ENCODE peak calls at places on chromosomes 5 and 9, in ten cellular contexts. One of them, this sample, is unnamed. For H3K27me3, the result is how much of the 10 kb centered on the place peaks cover.

GRCh38 chr5:77232959-77233358 is 22.5 kb downstream of the PDE8B start:
- DNase-seq in colonic mucosa: no peak
- DNase-seq in MM.1S: no peak
- DNase-seq in suprapubic skin: no peak
- DNase-seq in K562: no peak
- DNase-seq in heart right ventricle: no peak
- DNase-seq in NT2/D1: no peak
- DNase-seq in A673: no peak
- DNase-seq in PC-3: peak
- DNase-seq in CD4-positive, alpha-beta memory T cell: no peak
- DNase-seq in this sample: no peak

GRCh38 chr5:75044406-75044805 is 8.0 kb downstream of the GCNT4 start:
- DNase-seq in colonic mucosa: no peak
- DNase-seq in MM.1S: no peak
- DNase-seq in suprapubic skin: no peak
- DNase-seq in K562: no peak
- DNase-seq in heart right ventricle: no peak
- DNase-seq in NT2/D1: no peak
- DNase-seq in A673: no peak
- DNase-seq in PC-3: peak
- DNase-seq in CD4-positive, alpha-beta memory T cell: no peak
- DNase-seq in this sample: no peak

GRCh38 chr5:50738864-50739263 is 72.4 kb downstream of the PARP8 start:
- DNase-seq in colonic mucosa: no peak
- DNase-seq in MM.1S: no peak
- DNase-seq in suprapubic skin: no peak
- DNase-seq in K562: no peak
- DNase-seq in heart right ventricle: no peak
- DNase-seq in NT2/D1: no peak
- DNase-seq in A673: no peak
- DNase-seq in PC-3: no peak
- DNase-seq in CD4-positive, alpha-beta memory T cell: no peak
- DNase-seq in this sample: no peak

GRCh38 chr5:134075102-134075501 is 39.4 kb upstream of the TCF7 start:
- DNase-seq in colonic mucosa: no peak
- DNase-seq in MM.1S: no peak
- DNase-seq in suprapubic skin: no peak
- DNase-seq in K562: no peak
- DNase-seq in heart right ventricle: no peak
- DNase-seq in NT2/D1: no peak
- DNase-seq in A673: no peak
- DNase-seq in PC-3: no peak
- DNase-seq in CD4-positive, alpha-beta memory T cell: no peak
- DNase-seq in this sample: no peak

GRCh38 chr5:150502106-150502505 is 5.8 kb upstream of the NDST1 start:
- DNase-seq in colonic mucosa: no peak
- DNase-seq in MM.1S: no peak
- DNase-seq in suprapubic skin: no peak
- DNase-seq in K562: no peak
- DNase-seq in heart right ventricle: no peak
- DNase-seq in NT2/D1: no peak
- DNase-seq in A673: no peak
- DNase-seq in PC-3: no peak
- DNase-seq in CD4-positive, alpha-beta memory T cell: no peak
- DNase-seq in this sample: no peak

GRCh38 chr5:72600401-72600981 is 93.3 kb upstream of the ZNF366 start:
- DNase-seq in colonic mucosa: peak
- DNase-seq in MM.1S: no peak
- DNase-seq in suprapubic skin: no peak
- DNase-seq in K562: no peak
- DNase-seq in heart right ventricle: no peak
- DNase-seq in NT2/D1: no peak
- DNase-seq in A673: no peak
- DNase-seq in PC-3: peak
- DNase-seq in CD4-positive, alpha-beta memory T cell: no peak
- DNase-seq in this sample: no peak

GRCh38 chr5:158283341-158283740 is 424.4 kb upstream of the CLINT1 start:
- DNase-seq in colonic mucosa: no peak
- DNase-seq in MM.1S: no peak
- DNase-seq in suprapubic skin: no peak
- DNase-seq in K562: no peak
- DNase-seq in heart right ventricle: no peak
- DNase-seq in NT2/D1: no peak
- DNase-seq in A673: no peak
- DNase-seq in PC-3: no peak
- DNase-seq in CD4-positive, alpha-beta memory T cell: no peak
- DNase-seq in this sample: no peak

GRCh38 chr5:64206653-64207052 is 41.0 kb downstream of the RNF180 start:
- DNase-seq in colonic mucosa: no peak
- DNase-seq in MM.1S: no peak
- DNase-seq in suprapubic skin: no peak
- DNase-seq in K562: no peak
- DNase-seq in heart right ventricle: no peak
- DNase-seq in NT2/D1: no peak
- DNase-seq in A673: no peak
- DNase-seq in PC-3: peak
- DNase-seq in CD4-positive, alpha-beta memory T cell: no peak
- DNase-seq in this sample: no peak

GRCh38 chr9:3346549-3346948 is 179.3 kb downstream of the RFX3 start:
- DNase-seq in colonic mucosa: no peak
- DNase-seq in MM.1S: no peak
- DNase-seq in suprapubic skin: no peak
- DNase-seq in K562: no peak
- DNase-seq in heart right ventricle: no peak
- DNase-seq in NT2/D1: no peak
- DNase-seq in A673: no peak
- DNase-seq in PC-3: no peak
- DNase-seq in CD4-positive, alpha-beta memory T cell: no peak
- DNase-seq in this sample: no peak

GRCh38 chr9:36698984-36699383 is 126.3 kb downstream of the MELK start:
- DNase-seq in colonic mucosa: no peak
- DNase-seq in MM.1S: no peak
- DNase-seq in suprapubic skin: no peak
- DNase-seq in K562: no peak
- DNase-seq in heart right ventricle: no peak
- DNase-seq in NT2/D1: no peak
- DNase-seq in A673: no peak
- DNase-seq in PC-3: no peak
- DNase-seq in CD4-positive, alpha-beta memory T cell: no peak
- DNase-seq in this sample: no peak
- H3K27me3 ChIP-seq in colonic mucosa: under half
- H3K27me3 ChIP-seq in MM.1S: under half
- H3K27me3 ChIP-seq in suprapubic skin: under half
- H3K27me3 ChIP-seq in K562: under half
- H3K27me3 ChIP-seq in heart right ventricle: under half
- H3K27me3 ChIP-seq in NT2/D1: under half
- H3K27me3 ChIP-seq in A673: under half
- H3K27me3 ChIP-seq in PC-3: under half
- H3K27me3 ChIP-seq in CD4-positive, alpha-beta memory T cell: under half
- H3K27me3 ChIP-seq in this sample: under half

GRCh38 chr5:172706796-172707195 is 64.2 kb downstream of the DUSP1 start:
- DNase-seq in colonic mucosa: no peak
- DNase-seq in MM.1S: no peak
- DNase-seq in suprapubic skin: no peak
- DNase-seq in K562: no peak
- DNase-seq in heart right ventricle: no peak
- DNase-seq in NT2/D1: no peak
- DNase-seq in A673: no peak
- DNase-seq in PC-3: no peak
- DNase-seq in CD4-positive, alpha-beta memory T cell: no peak
- DNase-seq in this sample: no peak

GRCh38 chr5:172710695-172711094 is 60.3 kb downstream of the DUSP1 start:
- DNase-seq in colonic mucosa: no peak
- DNase-seq in MM.1S: no peak
- DNase-seq in suprapubic skin: no peak
- DNase-seq in K562: no peak
- DNase-seq in heart right ventricle: no peak
- DNase-seq in NT2/D1: no peak
- DNase-seq in A673: no peak
- DNase-seq in PC-3: no peak
- DNase-seq in CD4-positive, alpha-beta memory T cell: peak
- DNase-seq in this sample: no peak

GRCh38 chr5:172707285-172708182 is 63.5 kb downstream of the DUSP1 start:
- DNase-seq in colonic mucosa: no peak
- DNase-seq in MM.1S: peak
- DNase-seq in suprapubic skin: no peak
- DNase-seq in K562: peak
- DNase-seq in heart right ventricle: no peak
- DNase-seq in NT2/D1: no peak
- DNase-seq in A673: peak
- DNase-seq in PC-3: peak
- DNase-seq in CD4-positive, alpha-beta memory T cell: no peak
- DNase-seq in this sample: no peak

GRCh38 chr5:172705576-172706084 is 64.6 kb downstream of the NEURL1B start:
- DNase-seq in colonic mucosa: no peak
- DNase-seq in MM.1S: no peak
- DNase-seq in suprapubic skin: no peak
- DNase-seq in K562: no peak
- DNase-seq in heart right ventricle: no peak
- DNase-seq in NT2/D1: no peak
- DNase-seq in A673: no peak
- DNase-seq in PC-3: peak
- DNase-seq in CD4-positive, alpha-beta memory T cell: no peak
- DNase-seq in this sample: no peak

DNA sequence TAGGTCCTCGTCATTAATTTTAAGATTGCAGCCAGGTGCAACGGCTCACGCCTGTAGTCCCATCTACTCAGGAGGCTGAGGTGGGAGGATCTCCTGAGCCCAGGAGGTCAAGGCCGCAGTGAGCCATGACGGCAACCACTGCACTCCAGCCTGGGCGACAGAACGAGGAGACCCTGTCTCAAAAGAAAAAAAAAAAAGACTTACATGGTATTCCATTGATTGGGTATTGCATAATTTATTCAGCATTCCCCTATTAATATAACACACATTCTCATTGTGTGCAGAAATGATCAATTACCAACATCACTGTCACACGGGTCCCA is 62.9 kb downstream of the DUSP1 start:
- DNase-seq in colonic mucosa: no peak
- DNase-seq in MM.1S: no peak
- DNase-seq in suprapubic skin: no peak
- DNase-seq in K562: no peak
- DNase-seq in heart right ventricle: no peak
- DNase-seq in NT2/D1: no peak
- DNase-seq in A673: no peak
- DNase-seq in PC-3: no peak
- DNase-seq in CD4-positive, alpha-beta memory T cell: no peak
- DNase-seq in this sample: no peak
- H3K4me3 ChIP-seq in colonic mucosa: no peak
- H3K4me3 ChIP-seq in MM.1S: no peak
- H3K4me3 ChIP-seq in suprapubic skin: no peak
- H3K4me3 ChIP-seq in K562: no peak
- H3K4me3 ChIP-seq in heart right ventricle: no peak
- H3K4me3 ChIP-seq in NT2/D1: no peak
- H3K4me3 ChIP-seq in A673: no peak
- H3K4me3 ChIP-seq in PC-3: no peak
- H3K4me3 ChIP-seq in CD4-positive, alpha-beta memory T cell: no peak
- H3K4me3 ChIP-seq in this sample: no peak

GRCh38 chr9:34575775-34576592 is 13.5 kb downstream of the CNTFR start:
- DNase-seq in colonic mucosa: peak
- DNase-seq in MM.1S: no peak
- DNase-seq in suprapubic skin: no peak
- DNase-seq in K562: no peak
- DNase-seq in heart right ventricle: no peak
- DNase-seq in NT2/D1: no peak
- DNase-seq in A673: no peak
- DNase-seq in PC-3: no peak
- DNase-seq in CD4-positive, alpha-beta memory T cell: no peak
- DNase-seq in this sample: no peak
- H3K27me3 ChIP-seq in colonic mucosa: under half
- H3K27me3 ChIP-seq in MM.1S: half or more
- H3K27me3 ChIP-seq in suprapubic skin: under half
- H3K27me3 ChIP-seq in K562: under half
- H3K27me3 ChIP-seq in heart right ventricle: under half
- H3K27me3 ChIP-seq in NT2/D1: under half
- H3K27me3 ChIP-seq in A673: under half
- H3K27me3 ChIP-seq in PC-3: under half
- H3K27me3 ChIP-seq in CD4-positive, alpha-beta memory T cell: under half
- H3K27me3 ChIP-seq in this sample: under half

GRCh38 chr9:133948571-133949485 is 43.3 kb downstream of the VAV2 start:
- DNase-seq in colonic mucosa: no peak
- DNase-seq in MM.1S: no peak
- DNase-seq in suprapubic skin: no peak
- DNase-seq in K562: no peak
- DNase-seq in heart right ventricle: no peak
- DNase-seq in NT2/D1: no peak
- DNase-seq in A673: no peak
- DNase-seq in PC-3: no peak
- DNase-seq in CD4-positive, alpha-beta memory T cell: no peak
- DNase-seq in this sample: no peak

GRCh38 chr9:133949486-133950061 is 42.5 kb downstream of the VAV2 start:
- DNase-seq in colonic mucosa: no peak
- DNase-seq in MM.1S: no peak
- DNase-seq in suprapubic skin: no peak
- DNase-seq in K562: no peak
- DNase-seq in heart right ventricle: no peak
- DNase-seq in NT2/D1: no peak
- DNase-seq in A673: no peak
- DNase-seq in PC-3: no peak
- DNase-seq in CD4-positive, alpha-beta memory T cell: no peak
- DNase-seq in this sample: no peak

GRCh38 chr9:133951265-133951664 is 40.9 kb downstream of the VAV2 start:
- DNase-seq in colonic mucosa: no peak
- DNase-seq in MM.1S: no peak
- DNase-seq in suprapubic skin: no peak
- DNase-seq in K562: no peak
- DNase-seq in heart right ventricle: no peak
- DNase-seq in NT2/D1: no peak
- DNase-seq in A673: no peak
- DNase-seq in PC-3: no peak
- DNase-seq in CD4-positive, alpha-beta memory T cell: no peak
- DNase-seq in this sample: no peak

GRCh38 chr9:133950916-133951231 is 41.2 kb downstream of the VAV2 start:
- DNase-seq in colonic mucosa: no peak
- DNase-seq in MM.1S: no peak
- DNase-seq in suprapubic skin: no peak
- DNase-seq in K562: no peak
- DNase-seq in heart right ventricle: no peak
- DNase-seq in NT2/D1: no peak
- DNase-seq in A673: no peak
- DNase-seq in PC-3: no peak
- DNase-seq in CD4-positive, alpha-beta memory T cell: no peak
- DNase-seq in this sample: no peak

DNA sequence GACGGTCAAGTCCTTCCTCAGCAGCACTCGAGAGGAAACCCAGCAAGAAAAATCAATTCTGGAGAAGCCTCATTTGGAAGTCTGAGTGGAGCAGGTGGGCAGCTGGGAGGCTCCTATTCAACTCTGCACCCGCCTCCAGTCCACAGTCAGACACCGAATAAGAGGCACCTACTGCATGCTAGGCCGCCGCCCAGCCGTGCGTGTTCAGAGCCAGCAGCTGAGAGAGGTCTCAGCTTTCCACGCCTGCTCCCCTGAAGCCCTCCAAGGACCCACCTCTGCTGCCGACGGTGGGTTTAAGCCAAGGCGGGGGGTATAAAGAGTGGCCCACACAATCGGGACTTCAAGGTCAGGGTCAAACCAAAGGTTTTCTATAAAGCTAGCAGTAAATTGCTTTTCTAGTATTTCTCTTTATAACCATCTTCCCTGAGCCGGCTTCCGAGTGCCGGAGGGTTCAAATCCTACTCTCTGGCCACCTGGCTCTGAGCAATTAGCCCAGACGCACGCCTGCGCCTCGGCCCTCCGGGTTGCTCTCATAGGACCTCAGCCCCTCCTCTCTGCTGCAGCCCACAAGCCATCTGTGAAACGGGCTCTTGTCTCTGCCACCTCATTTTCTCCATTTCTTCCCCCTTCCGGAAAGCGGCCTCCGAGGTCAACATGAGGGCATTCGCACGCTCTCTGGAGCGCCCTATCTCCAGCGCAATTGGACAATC is 41.8 kb downstream of the VAV2 start:
- DNase-seq in colonic mucosa: no peak
- DNase-seq in MM.1S: no peak
- DNase-seq in suprapubic skin: no peak
- DNase-seq in K562: peak
- DNase-seq in heart right ventricle: peak
- DNase-seq in NT2/D1: no peak
- DNase-seq in A673: no peak
- DNase-seq in PC-3: no peak
- DNase-seq in CD4-positive, alpha-beta memory T cell: no peak
- DNase-seq in this sample: peak
- H3K4me3 ChIP-seq in colonic mucosa: no peak
- H3K4me3 ChIP-seq in MM.1S: no peak
- H3K4me3 ChIP-seq in suprapubic skin: no peak
- H3K4me3 ChIP-seq in K562: no peak
- H3K4me3 ChIP-seq in heart right ventricle: peak
- H3K4me3 ChIP-seq in NT2/D1: no peak
- H3K4me3 ChIP-seq in A673: no peak
- H3K4me3 ChIP-seq in PC-3: no peak
- H3K4me3 ChIP-seq in CD4-positive, alpha-beta memory T cell: no peak
- H3K4me3 ChIP-seq in this sample: no peak

This sample was measured in CD8-positive, alpha-beta T cell.